ENCODE peak calls at places on chromosomes 7 and 10, in seven cellular contexts. P is MM.1S, W is OCI-LY7, Y is right lobe of liver, G is A549, Q is stomach, J is sigmoid colon. F is an unnamed sample. For H3K9me3, the result is how much of the 10 kb centered on the place peaks cover.

GRCh38 chr7:130921391-130922180 is 187.6 kb upstream of the KLF14 start:
- DNase-seq in P (no peak), W (no peak), Y (peak), G (no peak), Q (peak), J (peak), F (no peak)

GRCh38 chr7:34041716-34042115 is 136.4 kb downstream of the BMPER start:
- DNase-seq in P (no peak), W (no peak), Y (no peak), G (no peak), Q (no peak), J (no peak), F (no peak)

GRCh38 chr7:78620931-78621330 is 822.4 kb downstream of the PHTF2 start:
- DNase-seq in P (peak), W (peak), Y (no peak), G (no peak), Q (no peak), J (no peak), F (no peak)

GRCh38 chr10:57955076-57955475 is 312.6 kb downstream of the IPMK start:
- DNase-seq in P (no peak), W (no peak), Y (no peak), G (no peak), Q (no peak), J (no peak), F (no peak)

GRCh38 chr10:77516575-77516974 is 121.0 kb downstream of the KCNMA1 start:
- DNase-seq in P (no peak), W (no peak), Y (no peak), G (no peak), Q (no peak), J (no peak), F (no peak)

GRCh38 chr7:106371629-106372028 is 86.8 kb upstream of the NAMPT start:
- DNase-seq in P (no peak), W (peak), Y (no peak), G (no peak), Q (no peak), J (no peak), F (no peak)

GRCh38 chr7:37920619-37921339 is at the start of gene EPDR1:
- DNase-seq in P (peak), W (peak), Y (peak), G (peak), Q (no peak), J (peak), F (no peak)

GRCh38 chr7:133344275-133344674 is 91.4 kb downstream of the EXOC4 start:
- DNase-seq in P (no peak), W (no peak), Y (no peak), G (peak), Q (no peak), J (no peak), F (no peak)

GRCh38 chr7:132450706-132451105 is 125.6 kb downstream of the PLXNA4 start:
- DNase-seq in P (no peak), W (no peak), Y (no peak), G (no peak), Q (no peak), J (no peak), F (no peak)

GRCh38 chr10:117268258-117268657 is 27.3 kb downstream of the SLC18A2 start:
- DNase-seq in P (no peak), W (no peak), Y (no peak), G (no peak), Q (no peak), J (no peak), F (no peak)

GRCh38 chr7:51029586-51030230 is 247.0 kb upstream of the GRB10 start:
- DNase-seq in P (no peak), W (no peak), Y (no peak), G (no peak), Q (no peak), J (no peak), F (no peak)

GRCh38 chr7:43869018-43869897 is at the start of gene MRPS24:
- DNase-seq in P (peak), W (peak), Y (peak), G (peak), Q (peak), J (peak), F (peak)

GRCh38 chr7:120353171-120353570 is 80.2 kb downstream of the KCND2 start:
- DNase-seq in P (no peak), W (no peak), Y (no peak), G (no peak), Q (no peak), J (no peak), F (no peak)

GRCh38 chr7:45055016-45055415 is 33.8 kb downstream of the NACAD start:
- DNase-seq in P (no peak), W (no peak), Y (no peak), G (no peak), Q (no peak), J (no peak), F (no peak)

GRCh38 chr10:131847241-131847783 is 53.5 kb upstream of the PPP2R2D start:
- DNase-seq in P (no peak), W (no peak), Y (no peak), G (no peak), Q (no peak), J (no peak), F (no peak)
- H3K9me3 ChIP-seq in P (under half), W (under half), Y (under half), G (under half), Q (under half), J (under half), F (under half)

DNA sequence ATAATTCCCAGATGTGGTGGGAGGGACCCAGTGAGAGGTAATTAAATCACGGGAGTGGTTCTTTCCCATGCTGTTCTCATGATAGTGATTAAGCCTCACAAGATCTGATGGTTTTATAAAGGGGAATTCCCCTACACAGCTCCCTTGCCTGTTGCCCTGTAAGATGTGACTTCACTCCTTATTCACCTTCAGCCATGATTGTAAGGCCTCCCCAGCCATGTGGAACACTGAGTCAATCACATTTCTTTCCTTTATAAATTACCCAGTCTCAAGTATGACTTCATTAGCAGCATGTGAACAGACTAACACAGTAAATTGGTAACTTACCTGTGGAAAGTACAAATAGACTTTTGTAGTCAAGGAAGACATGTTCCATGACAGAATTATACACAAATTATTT is 55.2 kb downstream of the ZNF716 start:
- DNase-seq in P (no peak), W (no peak), Y (no peak), G (no peak), Q (no peak), J (no peak), F (no peak)
- H3K9me3 ChIP-seq in P (under half), W (under half), Y (under half), G (under half), Q (under half), J (under half), F (under half)

GRCh38 chr7:20491286-20491685 is 124.2 kb upstream of the ABCB5 start:
- DNase-seq in P (no peak), W (no peak), Y (no peak), G (no peak), Q (no peak), J (no peak), F (no peak)
- H3K9me3 ChIP-seq in P (under half), W (under half), Y (under half), G (under half), Q (under half), J (under half), F (under half)

GRCh38 chr10:85811405-85811804 is 555.2 kb downstream of the GRID1 start:
- DNase-seq in P (no peak), W (no peak), Y (no peak), G (no peak), Q (no peak), J (no peak), F (no peak)

GRCh38 chr10:85810674-85811073 is 555.9 kb downstream of the GRID1 start:
- DNase-seq in P (no peak), W (no peak), Y (no peak), G (no peak), Q (no peak), J (no peak), F (no peak)
- H3K9me3 ChIP-seq in P (under half), W (under half), Y (under half), G (under half), Q (under half), J (under half), F (under half)

GRCh38 chr7:158117341-158118222 is 470.0 kb downstream of the PTPRN2 start:
- DNase-seq in P (no peak), W (no peak), Y (no peak), G (no peak), Q (no peak), J (no peak), F (no peak)
- H3K9me3 ChIP-seq in P (under half), W (under half), Y (under half), G (under half), Q (under half), J (under half), F (under half)